ENCODE peak calls at places on chromosomes 3 and 15, in nine cellular contexts. M is suprapubic skin, I is ascending aorta, N is IMR-90, S is lung, W is stomach, J is right lobe of liver, K is Panc1, T is transverse colon. H is an unnamed sample.

GRCh38 chr15:73116164-73116563 is 63.9 kb downstream of the NEO1 start:
- DNase-seq in N (no peak), S (no peak), T (no peak), I (no peak), J (no peak), M (no peak), K (no peak), W (no peak), H (no peak)

GRCh38 chr3:69368129-69368741 is 17.7 kb downstream of the FRMD4B start:
- DNase-seq in I (no peak), K (no peak), N (no peak), T (peak; percentile 32), M (no peak), S (peak; percentile 46), J (no peak), W (no peak), H (no peak)

GRCh38 chr3:10238330-10238995 is 9.8 kb upstream of the TATDN2 start:
- DNase-seq in K (no peak), I (no peak), J (no peak), S (no peak), W (no peak), N (no peak), T (no peak), M (no peak), H (no peak)

GRCh38 chr3:142586803-142587406 is 8.4 kb upstream of the ATR start:
- DNase-seq in W (peak; percentile 41), S (peak; percentile 59), M (no peak), N (peak; percentile 73), J (no peak), I (peak; percentile 75), T (peak; percentile 24), K (peak; percentile 87), H (no peak)

GRCh38 chr3:61666615-61667320 is 105.4 kb downstream of the PTPRG start:
- DNase-seq in M (no peak), K (no peak), I (no peak), T (no peak), N (no peak), S (no peak), W (no peak), J (no peak), H (no peak)

GRCh38 chr3:168094877-168095610 is 680 bp downstream of the GOLIM4 start:
- DNase-seq in N (peak; percentile 69), W (peak; percentile 48), I (peak; percentile 80), S (peak; percentile 59), K (peak; percentile 28), M (peak; percentile 81), T (peak; percentile 72), J (peak; percentile 74), H (peak; percentile 63)

GRCh38 chr3:127682576-127682975 is 9.8 kb downstream of the ABTB1 start:
- DNase-seq in M (peak; percentile 37), J (peak; percentile 8), N (no peak), I (peak; percentile 50), K (no peak), W (peak; percentile 20), T (no peak), S (no peak), H (peak; percentile 40)

GRCh38 chr15:50051811-50052419 is 67.1 kb downstream of the ATP8B4 start:
- DNase-seq in K (peak; percentile 79), T (peak; percentile 43), S (peak; percentile 41), N (peak; percentile 91), I (peak; percentile 76), J (no peak), W (no peak), M (no peak), H (peak; percentile 75)

GRCh38 chr15:25694238-25694584 is 168.9 kb downstream of the ATP10A start:
- DNase-seq in N (no peak), K (no peak), S (no peak), I (peak; percentile 40), J (no peak), W (no peak), T (no peak), M (peak; percentile 38), H (no peak)

GRCh38 chr3:51477360-51477711 is 22.5 kb downstream of the DCAF1 start:
- DNase-seq in S (no peak), T (no peak), I (no peak), N (no peak), K (no peak), J (no peak), W (no peak), M (no peak), H (no peak)

GRCh38 chr3:134486577-134487041 is 752 bp downstream of the CEP63 start:
- DNase-seq in J (no peak), I (no peak), S (no peak), M (no peak), W (no peak), T (no peak), N (peak; percentile 58), K (no peak), H (no peak)

GRCh38 chr3:144039661-144040060 is 68.0 kb downstream of the DIPK2A start:
- DNase-seq in W (no peak), T (no peak), M (no peak), K (no peak), N (peak; percentile 38), I (no peak), J (no peak), S (no peak), H (no peak)

GRCh38 chr3:146625117-146625775 is 20.1 kb upstream of the PLSCR5 start:
- DNase-seq in I (no peak), W (no peak), T (no peak), N (peak; percentile 2), K (no peak), S (no peak), M (no peak), J (no peak), H (no peak)

DNA sequence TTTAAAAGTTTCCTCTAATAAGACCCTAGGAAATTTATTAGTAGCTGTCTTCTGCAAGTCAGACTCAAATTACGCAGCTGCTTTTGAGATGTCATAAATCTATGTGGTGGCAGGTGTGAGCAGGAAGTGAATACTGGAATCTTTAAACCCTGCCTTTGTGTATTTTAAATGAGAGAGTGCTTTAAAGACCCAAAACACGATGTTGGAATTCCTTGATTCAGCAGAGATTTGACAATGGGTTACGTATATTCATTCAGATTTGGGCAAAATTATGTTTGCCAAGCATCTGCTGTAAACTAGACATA is 160.1 kb downstream of the RBMS3 start:
- DNase-seq in K (no peak), I (no peak), J (no peak), W (no peak), M (no peak), S (no peak), N (no peak), T (no peak), H (no peak)
- H3K27me3 ChIP-seq in K (no peaks in the 10 kb centered on the region), I (no peaks in the 10 kb centered on the region), J (no peaks in the 10 kb centered on the region), W (no peaks in the 10 kb centered on the region), M (no peaks in the 10 kb centered on the region), S (no peaks in the 10 kb centered on the region), N (no peaks in the 10 kb centered on the region), T (no peaks in the 10 kb centered on the region), H (no peaks in the 10 kb centered on the region)

GRCh38 chr3:48408823-48409281 is 21.0 kb downstream of the PLXNB1 start:
- DNase-seq in S (no peak), T (no peak), I (peak; percentile 57), N (no peak), W (peak; percentile 21), K (no peak), J (peak; percentile 7), M (peak; percentile 57), H (peak; percentile 52)
- H3K36me3 ChIP-seq in S (peaks cover 10% of the 10 kb centered on the region), T (no peaks in the 10 kb centered on the region), I (peaks cover 87% of the 10 kb centered on the region), N (peaks cover 79% of the 10 kb centered on the region), W (peaks cover 100% of the 10 kb centered on the region), K (no peaks in the 10 kb centered on the region), J (peaks cover 93% of the 10 kb centered on the region), M (peaks cover 92% of the 10 kb centered on the region), H (peaks cover 91% of the 10 kb centered on the region)

DNA sequence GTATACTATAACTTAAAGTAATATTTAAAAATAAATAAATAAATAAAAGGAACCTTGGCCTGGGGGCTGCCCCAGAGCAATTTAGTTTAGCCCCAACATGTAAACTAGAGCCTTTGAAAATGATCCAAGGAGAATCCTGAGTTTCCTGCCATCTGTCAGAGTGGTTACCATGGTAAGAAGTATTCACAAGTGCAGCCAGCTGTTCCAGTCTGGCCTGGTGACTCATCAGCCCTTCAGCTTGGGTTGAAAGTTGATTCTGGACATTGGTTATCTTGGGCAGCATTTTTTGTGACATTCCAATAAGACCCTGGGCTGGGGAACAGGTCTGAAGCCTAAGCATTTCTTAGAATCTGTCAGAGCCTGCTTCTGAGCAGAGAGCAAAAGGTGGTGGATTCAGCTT is 72.7 kb upstream of the LRTM1 start:
- DNase-seq in S (no peak), J (no peak), T (no peak), N (peak; percentile 93), K (no peak), W (no peak), M (no peak), I (no peak), H (peak; percentile 67)
- TF ChIP-seq CTCF in S (no peak), J (no peak), T (no peak), N (no peak), K (no peak), W (no peak), M (no peak), I (no peak), H (no peak)

DNA sequence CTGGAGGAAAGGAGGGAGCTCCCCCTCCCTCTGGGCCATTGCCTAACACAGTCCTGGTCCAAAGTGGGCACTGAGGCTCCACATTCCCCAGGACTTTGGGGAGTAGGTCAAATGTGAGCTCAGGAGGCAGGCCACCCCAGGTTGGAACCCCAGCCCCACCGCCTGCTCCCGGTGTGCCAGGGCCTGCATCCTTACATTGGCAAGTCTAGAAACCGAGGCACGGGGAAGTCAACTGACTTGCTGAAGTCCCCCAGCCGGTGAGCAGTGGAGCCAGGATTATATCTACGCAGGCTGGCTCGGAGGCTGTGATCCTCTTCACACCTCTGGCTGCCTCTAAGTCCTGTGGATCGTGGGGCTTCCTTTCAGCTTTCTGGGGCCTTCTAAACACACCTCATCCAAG is 48.7 kb downstream of the RHCG start:
- DNase-seq in M (no peak), J (no peak), N (no peak), W (no peak), I (no peak), S (no peak), T (no peak), K (no peak), H (no peak)
- H3K27me3 ChIP-seq in M (peaks cover 79% of the 10 kb centered on the region), J (no peaks in the 10 kb centered on the region), N (peaks cover 73% of the 10 kb centered on the region), W (peaks cover 27% of the 10 kb centered on the region), I (no peaks in the 10 kb centered on the region), S (no peaks in the 10 kb centered on the region), T (peaks cover 38% of the 10 kb centered on the region), K (no peaks in the 10 kb centered on the region), H (peaks cover 6% of the 10 kb centered on the region)

DNA sequence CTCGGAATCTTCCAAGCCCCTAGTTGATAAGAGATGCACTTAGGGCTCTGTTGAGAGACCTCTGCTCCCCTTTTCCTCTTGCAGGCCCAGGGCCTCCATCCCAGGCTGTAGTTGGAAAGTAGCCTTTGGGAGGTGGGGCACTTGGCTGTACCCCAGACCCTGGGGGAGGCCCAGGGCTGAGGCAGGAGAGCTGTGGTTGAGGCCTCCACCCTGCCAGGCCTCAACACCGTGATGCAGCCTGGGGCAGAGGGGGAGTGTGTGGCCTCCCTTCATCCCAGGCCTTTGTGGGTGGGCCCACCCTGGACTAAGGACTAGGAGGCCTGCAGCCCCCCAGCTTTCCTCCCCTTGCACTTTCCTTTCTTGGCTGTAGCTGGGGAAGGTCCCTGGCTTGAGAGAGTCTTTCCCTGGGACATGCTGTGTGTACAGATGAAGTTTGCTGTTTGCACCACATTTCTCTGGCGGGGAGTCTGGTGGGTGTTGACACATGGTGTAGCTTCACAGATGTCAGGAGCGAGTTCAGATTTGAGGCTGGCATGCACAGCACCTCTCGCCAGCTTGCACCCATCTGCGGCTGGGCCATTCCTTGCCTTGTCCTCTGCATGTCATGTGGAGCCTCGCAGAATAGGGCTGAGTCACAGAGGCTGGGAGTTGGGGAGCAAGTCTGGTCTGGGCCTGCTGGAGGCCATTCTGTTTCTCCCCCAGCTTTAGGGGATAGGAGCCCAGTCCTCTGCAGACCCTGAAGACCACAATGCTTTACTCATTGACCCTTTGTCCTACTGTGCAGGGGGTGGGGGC is 13.7 kb downstream of the PLEKHO2 start:
- DNase-seq in W (no peak), I (no peak), S (no peak), J (no peak), M (no peak), N (peak; percentile 65), T (no peak), K (no peak), H (no peak)
- H3K36me3 ChIP-seq in W (peaks cover 36% of the 10 kb centered on the region), I (peaks cover 30% of the 10 kb centered on the region), S (no peaks in the 10 kb centered on the region), J (peaks cover 10% of the 10 kb centered on the region), M (peaks cover 22% of the 10 kb centered on the region), N (peaks cover 66% of the 10 kb centered on the region), T (no peaks in the 10 kb centered on the region), K (no peaks in the 10 kb centered on the region), H (peaks cover 42% of the 10 kb centered on the region)

H was measured in right atrium auricular region.